ENCODE peak calls at places on chromosomes 3 and 15, in ten cellular contexts. K, D, B, H, P, J, G, X, T and L are unnamed samples.
A peak's percentile ranks its signal among the peaks of the same experiment; 100 is the strongest.

GRCh38 chr15:34437687-34438086 is at the start of gene GOLGA8A:
- DNase-seq in K (peak; percentile 76), D (peak; percentile 23), B (peak; percentile 69), H (peak; percentile 4), P (peak; percentile 74), J (peak; percentile 70), G (peak; percentile 79), X (peak; percentile 51), T (peak; percentile 58), L (peak; percentile 77)

GRCh38 chr3:14806641-14807263 is 12.0 kb upstream of the FGD5 start:
- DNase-seq in K (no peak), D (no peak), B (no peak), H (no peak), P (peak; percentile 48), J (no peak), G (peak; percentile 33), X (peak; percentile 23), T (peak; percentile 35), L (no peak)

GRCh38 chr3:143245692-143246091 is 126.1 kb downstream of the CHST2 start:
- DNase-seq in K (no peak), D (no peak), B (no peak), H (no peak), P (no peak), J (no peak), G (no peak), X (no peak), T (no peak), L (no peak)

GRCh38 chr15:79329186-79329611 is 18.3 kb downstream of the TMED3 start:
- DNase-seq in K (no peak), D (no peak), B (no peak), H (peak; percentile 60), P (peak; percentile 79), J (no peak), G (peak; percentile 91), X (peak; percentile 79), T (no peak), L (no peak)

GRCh38 chr3:133570937-133571320 is 2.6 kb upstream of the CDV3 start:
- DNase-seq in K (no peak), D (no peak), B (no peak), H (no peak), P (no peak), J (no peak), G (peak; percentile 25), X (peak; percentile 88), T (no peak), L (no peak)

GRCh38 chr3:99753268-99753975 is 64.2 kb upstream of the CMSS1 start:
- DNase-seq in K (no peak), D (peak; percentile 41), B (peak; percentile 23), H (peak; percentile 79), P (peak; percentile 63), J (peak; percentile 47), G (peak; percentile 93), X (peak; percentile 74), T (peak; percentile 42), L (no peak)

GRCh38 chr3:123757281-123757940 is 126.7 kb downstream of the MYLK start:
- DNase-seq in K (no peak), D (no peak), B (no peak), H (no peak), P (peak; percentile 18), J (no peak), G (no peak), X (peak; percentile 11), T (peak; percentile 60), L (no peak)

GRCh38 chr15:79453446-79453845 is 21.3 kb downstream of the MINAR1 start:
- DNase-seq in K (no peak), D (no peak), B (no peak), H (no peak), P (no peak), J (no peak), G (no peak), X (no peak), T (no peak), L (no peak)

GRCh38 chr3:161055210-161055609 is 49.9 kb downstream of the B3GALNT1 start:
- DNase-seq in K (no peak), D (no peak), B (no peak), H (no peak), P (no peak), J (no peak), G (no peak), X (no peak), T (no peak), L (no peak)

GRCh38 chr3:39637807-39638206 is 170.3 kb downstream of the MOBP start:
- DNase-seq in K (no peak), D (peak; percentile 19), B (no peak), H (no peak), P (peak; percentile 73), J (no peak), G (peak; percentile 45), X (peak; percentile 16), T (peak; percentile 43), L (no peak)

DNA sequence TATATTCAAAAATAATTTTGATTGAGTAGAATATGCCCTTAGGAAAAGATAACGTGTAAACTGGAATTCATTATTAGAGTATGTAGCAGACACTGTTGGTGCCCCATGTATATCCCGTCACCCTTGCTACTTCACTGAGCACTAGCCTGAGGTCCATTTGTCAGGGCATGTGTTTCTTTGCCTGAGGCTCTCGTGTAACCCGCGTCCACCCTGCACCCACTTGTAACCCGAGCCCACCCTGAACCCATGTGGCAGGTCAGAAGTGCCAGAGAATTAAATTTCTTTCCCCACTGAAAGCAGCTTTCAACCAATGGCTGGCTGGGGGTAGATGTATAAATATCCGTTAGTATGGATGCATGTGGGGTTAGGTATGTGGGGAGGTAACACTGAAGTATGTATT is 474.2 kb upstream of the ZNF385D start:
- DNase-seq in K (no peak), D (no peak), B (peak; percentile 15), H (no peak), P (no peak), J (no peak), G (no peak), X (no peak), T (no peak), L (no peak)
- TF ChIP-seq CTCF in K (no peak), D (no peak), B (no peak), H (no peak), P (no peak), J (no peak), G (no peak), X (no peak), T (no peak), L (no peak)

GRCh38 chr15:77983708-77984445 is 93.6 kb downstream of the TBC1D2B start:
- DNase-seq in K (no peak), D (no peak), B (no peak), H (no peak), P (no peak), J (peak; percentile 66), G (no peak), X (no peak), T (peak; percentile 30), L (no peak)
- TF ChIP-seq CTCF in K (no peak), D (peak; percentile 17), B (no peak), H (peak; percentile 23), P (no peak), J (peak; percentile 44), G (peak; percentile 5), X (no peak), T (no peak), L (no peak)

DNA sequence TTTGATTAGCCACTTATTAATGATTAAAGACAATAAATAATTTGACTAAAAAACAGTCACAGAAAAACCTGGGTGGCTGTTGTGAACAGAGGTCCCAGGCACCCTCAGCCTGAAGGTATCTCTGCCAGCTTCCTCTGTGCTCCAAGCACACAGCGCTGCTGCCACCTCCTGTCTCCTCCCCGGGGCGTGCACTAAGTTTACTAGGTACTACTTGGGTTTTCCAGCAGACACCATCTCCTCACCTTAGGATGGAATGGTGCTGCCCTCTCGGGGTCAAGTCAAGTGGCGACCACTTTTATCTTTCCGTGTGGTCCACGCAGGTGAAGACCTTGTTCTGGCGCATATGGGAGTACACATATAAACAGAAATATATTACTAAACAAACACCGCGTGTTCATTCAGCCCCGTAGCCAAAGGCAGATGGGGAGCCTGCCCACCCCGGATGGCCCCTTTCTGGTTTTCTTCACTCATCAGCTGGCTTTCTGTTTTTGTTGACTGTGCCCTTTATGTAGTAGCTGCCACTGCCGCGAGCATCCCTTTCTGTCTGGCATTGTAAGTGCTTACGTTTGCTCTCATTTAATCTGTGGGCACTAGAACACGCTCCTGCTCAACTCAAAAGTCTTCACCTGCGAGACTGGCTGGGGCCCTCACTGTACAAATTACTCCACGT is 128.0 kb downstream of the LRIG1 start:
- DNase-seq in K (peak; percentile 21), D (no peak), B (peak; percentile 33), H (no peak), P (peak; percentile 21), J (peak; percentile 84), G (peak; percentile 12), X (no peak), T (no peak), L (no peak)
- TF ChIP-seq CTCF in K (peak; percentile 17), D (peak; percentile 27), B (peak; percentile 38), H (peak; percentile 17), P (peak; percentile 15), J (peak; percentile 78), G (peak; percentile 6), X (no peak), T (no peak), L (no peak)

GRCh38 chr15:90151989-90152645 is 49.0 kb upstream of the SEMA4B start:
- DNase-seq in K (no peak), D (no peak), B (peak; percentile 38), H (no peak), P (no peak), J (peak; percentile 84), G (no peak), X (no peak), T (no peak), L (no peak)

GRCh38 chr15:90159213-90159612 is 41.9 kb upstream of the SEMA4B start:
- DNase-seq in K (no peak), D (no peak), B (no peak), H (no peak), P (peak; percentile 36), J (no peak), G (no peak), X (no peak), T (no peak), L (no peak)

GRCh38 chr15:90153658-90154057 is 47.5 kb upstream of the SEMA4B start:
- DNase-seq in K (no peak), D (no peak), B (no peak), H (no peak), P (no peak), J (no peak), G (no peak), X (no peak), T (no peak), L (no peak)

GRCh38 chr15:90154246-90154645 is 46.9 kb upstream of the SEMA4B start:
- DNase-seq in K (no peak), D (no peak), B (no peak), H (no peak), P (no peak), J (no peak), G (no peak), X (no peak), T (no peak), L (no peak)

DNA sequence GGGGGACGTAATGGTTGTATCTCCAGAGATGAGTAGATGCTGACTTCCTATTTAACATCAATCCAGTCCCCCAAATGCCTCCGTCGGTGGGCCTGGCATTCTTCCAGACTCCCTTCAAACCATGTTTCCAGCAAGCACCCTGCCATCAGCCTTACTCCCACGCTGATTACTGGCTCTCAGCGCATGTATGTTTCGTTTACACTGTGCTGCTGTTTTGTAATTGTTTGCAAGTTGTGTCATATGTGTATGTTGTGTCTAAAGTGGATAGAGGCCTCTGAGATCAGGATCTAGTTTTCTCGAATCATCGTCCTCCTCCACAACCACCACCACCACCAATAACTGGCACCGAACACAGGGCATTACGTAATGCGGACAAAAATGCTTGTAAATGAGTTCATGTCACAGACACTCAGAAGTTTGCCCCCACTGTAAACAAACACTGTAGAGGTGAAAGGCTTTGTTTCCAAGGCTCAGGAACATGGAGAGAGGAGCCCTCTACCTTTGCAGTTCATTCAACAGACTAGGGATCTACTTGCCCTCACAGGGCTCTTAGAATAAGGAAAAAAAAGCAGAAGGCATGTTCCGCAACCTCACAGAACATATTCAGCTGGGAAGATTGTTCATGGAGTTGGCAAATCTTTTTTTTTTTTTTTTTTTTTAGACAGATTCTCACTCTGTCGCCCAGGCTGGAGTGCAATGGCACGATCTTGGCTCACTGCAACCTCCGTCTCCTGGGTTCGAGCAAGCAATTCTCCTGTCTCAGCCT is 46.1 kb upstream of the SEMA4B start:
- DNase-seq in K (no peak), D (no peak), B (no peak), H (peak; percentile 12), P (peak; percentile 93), J (no peak), G (peak; percentile 84), X (peak; percentile 77), T (peak; percentile 24), L (no peak)
- TF ChIP-seq CTCF in K (no peak), D (no peak), B (no peak), H (no peak), P (no peak), J (no peak), G (no peak), X (no peak), T (no peak), L (no peak)